ENCODE peak calls at places on chromosome X, in seven cellular contexts. M is right cardiac atrium; L is WERI-Rb-1; H is HT-29; K is AG09319; A is G401; X is stimulated activated CD8-positive, alpha-beta memory T cell treated with anti-CD3 and anti-CD28 coated beads, Interleukin-15, amount 100 ng/mL, for 24 hours. J is an unnamed sample.

GRCh38 chrX:129777218-129777768 is 2.5 kb upstream of the SASH3 start:
- DNase-seq in M (peak), L (no peak), H (peak), K (no peak), A (no peak), X (no peak), J (no peak)

GRCh38 chrX:100615015-100615414 is 21.6 kb downstream of the TSPAN6 start:
- DNase-seq in M (no peak), L (no peak), H (peak), K (peak), A (peak), X (no peak), J (peak)

GRCh38 chrX:27619975-27620374 is 29.8 kb downstream of the DCAF8L2 start:
- DNase-seq in M (no peak), L (no peak), H (peak), K (no peak), A (no peak), X (no peak), J (peak)

GRCh38 chrX:63920875-63921274 is 135.9 kb upstream of the ARHGEF9 start:
- DNase-seq in M (no peak), L (no peak), H (no peak), K (no peak), A (no peak), X (no peak), J (no peak)

GRCh38 chrX:150197388-150197787 is 165.7 kb upstream of the MAMLD1 start:
- DNase-seq in M (no peak), L (no peak), H (no peak), K (no peak), A (no peak), X (no peak), J (no peak)

GRCh38 chrX:136450050-136450830 is 37.5 kb upstream of the BRS3 start:
- DNase-seq in M (no peak), L (no peak), H (no peak), K (no peak), A (no peak), X (no peak), J (no peak)

GRCh38 chrX:107842715-107843400 is 17.2 kb downstream of the MID2 start:
- DNase-seq in M (no peak), L (no peak), H (no peak), K (no peak), A (no peak), X (no peak), J (no peak)

GRCh38 chrX:105552395-105552794 is 269.9 kb upstream of the NRK start:
- DNase-seq in M (no peak), L (no peak), H (no peak), K (no peak), A (no peak), X (no peak), J (no peak)

GRCh38 chrX:100411802-100412333 is 1.8 kb upstream of the PCDH19 start:
- DNase-seq in M (no peak), L (no peak), H (no peak), K (no peak), A (no peak), X (no peak), J (no peak)

GRCh38 chrX:9627827-9628406 is 137.7 kb downstream of the GPR143 start:
- DNase-seq in M (no peak), L (no peak), H (no peak), K (no peak), A (no peak), X (no peak), J (no peak)

GRCh38 chrX:11435568-11435967 is 142.4 kb downstream of the AMELX start:
- DNase-seq in M (no peak), L (no peak), H (no peak), K (peak), A (no peak), X (no peak), J (no peak)

GRCh38 chrX:131735127-131735526 is 191.3 kb downstream of the OR13H1 start:
- DNase-seq in M (no peak), L (no peak), H (no peak), K (no peak), A (no peak), X (no peak), J (no peak)

GRCh38 chrX:12292996-12293765 is 154.9 kb downstream of the FRMPD4 start:
- DNase-seq in M (no peak), L (no peak), H (no peak), K (no peak), A (no peak), X (no peak), J (no peak)

GRCh38 chrX:134990475-134991473 is at the start of gene SMIM10:
- DNase-seq in M (peak), L (no peak), H (no peak), K (peak), A (peak), X (no peak), J (peak)

GRCh38 chrX:153778151-153778551 is 2.7 kb upstream of the SRPK3 start:
- DNase-seq in M (peak), L (no peak), H (no peak), K (no peak), A (no peak), X (no peak), J (no peak)

J was measured in SK-N-DZ.